ENCODE peak calls at places on chromosomes 5 and 9, in ten cellular contexts. O is NAMALWA; P is AG04450; H is stomach; J is bronchial epithelial cell; T is stimulated activated CD8-positive, alpha-beta memory T cell treated with anti-CD3 and anti-CD28 coated beads, Interleukin-7, amount 100 ng/mL, for 1 hour; B is uterus; C is right atrium auricular region; U is substantia nigra; L is stimulated activated CD4-positive, alpha-beta T cell treated with anti-CD3 and anti-CD28 coated beads, Interleukin-4, amount 100 ng/mL, for 4 hours. I is an unnamed sample.

GRCh38 chr5:55234171-55234700 is 828 bp upstream of the CCNO start:
- DNase-seq in O (peak; percentile 11), P (no peak), H (peak; percentile 63), J (peak; percentile 44), T (no peak), B (no peak), C (no peak), U (no peak), L (no peak), I (peak; percentile 42)

GRCh38 chr5:59873113-59873512 is 20.4 kb downstream of the PDE4D start:
- DNase-seq in O (no peak), P (peak; percentile 10), H (no peak), J (no peak), T (no peak), B (no peak), C (no peak), U (no peak), L (no peak), I (no peak)

GRCh38 chr5:68066277-68066955 is 149.1 kb upstream of the PIK3R1 start:
- DNase-seq in O (no peak), P (no peak), H (no peak), J (no peak), T (no peak), B (no peak), C (no peak), U (no peak), L (no peak), I (no peak)

GRCh38 chr5:133734916-133735315 is 122.6 kb upstream of the FSTL4 start:
- DNase-seq in O (no peak), P (no peak), H (no peak), J (no peak), T (no peak), B (no peak), C (no peak), U (no peak), L (no peak), I (no peak)

GRCh38 chr9:116390306-116391228 is 237.0 kb downstream of the PAPPA start:
- DNase-seq in O (peak; percentile 52), P (no peak), H (no peak), J (no peak), T (no peak), B (no peak), C (no peak), U (no peak), L (no peak), I (no peak)

GRCh38 chr5:123438902-123439301 is 15.7 kb upstream of the CEP120 start:
- DNase-seq in O (no peak), P (no peak), H (no peak), J (peak; percentile 80), T (no peak), B (no peak), C (no peak), U (no peak), L (no peak), I (no peak)

GRCh38 chr5:60533789-60534188 is 166.2 kb downstream of the DEPDC1B start:
- DNase-seq in O (no peak), P (no peak), H (no peak), J (no peak), T (no peak), B (no peak), C (no peak), U (no peak), L (no peak), I (no peak)

GRCh38 chr5:143340891-143341685 is 62.4 kb downstream of the NR3C1 start:
- DNase-seq in O (no peak), P (no peak), H (no peak), J (no peak), T (no peak), B (no peak), C (no peak), U (no peak), L (no peak), I (peak; percentile 20)

GRCh38 chr5:175288048-175288621 is 155.8 kb downstream of the DRD1 start:
- DNase-seq in O (no peak), P (no peak), H (no peak), J (peak; percentile 87), T (no peak), B (no peak), C (no peak), U (no peak), L (no peak), I (no peak)

GRCh38 chr9:89954229-89954628 is 349.4 kb downstream of the GADD45G start:
- DNase-seq in O (no peak), P (no peak), H (no peak), J (no peak), T (no peak), B (no peak), C (no peak), U (no peak), L (no peak), I (no peak)

GRCh38 chr5:111360173-111360572 is 136.0 kb downstream of the CAMK4 start:
- DNase-seq in O (no peak), P (no peak), H (no peak), J (no peak), T (no peak), B (no peak), C (no peak), U (no peak), L (no peak), I (no peak)

GRCh38 chr9:122444366-122444765 is 33.4 kb downstream of the OR1J1 start:
- DNase-seq in O (no peak), P (peak; percentile 42), H (peak; percentile 35), J (no peak), T (no peak), B (no peak), C (peak; percentile 66), U (no peak), L (no peak), I (no peak)

GRCh38 chr5:100889165-100889564 is 13.9 kb downstream of the ST8SIA4 start:
- DNase-seq in O (peak; percentile 84), P (no peak), H (no peak), J (no peak), T (no peak), B (no peak), C (no peak), U (no peak), L (no peak), I (peak; percentile 76)

GRCh38 chr5:166347051-166347450 is 1944.4 kb upstream of the WWC1 start:
- DNase-seq in O (no peak), P (no peak), H (no peak), J (no peak), T (no peak), B (no peak), C (no peak), U (no peak), L (no peak), I (no peak)

GRCh38 chr9:114416290-114416689 is 28.5 kb upstream of the AKNA start:
- DNase-seq in O (no peak), P (no peak), H (no peak), J (no peak), T (no peak), B (no peak), C (no peak), U (no peak), L (no peak), I (no peak)

GRCh38 chr9:124513374-124513994 is 6.3 kb upstream of the NR5A1 start:
- DNase-seq in O (no peak), P (no peak), H (no peak), J (no peak), T (no peak), B (no peak), C (no peak), U (no peak), L (no peak), I (no peak)

GRCh38 chr5:180910735-180911134 is 11.8 kb downstream of the BTNL8 start:
- DNase-seq in O (no peak), P (no peak), H (no peak), J (peak; percentile 8), T (no peak), B (no peak), C (no peak), U (no peak), L (no peak), I (no peak)

GRCh38 chr9:89929721-89930480 is 325.1 kb downstream of the GADD45G start:
- DNase-seq in O (no peak), P (no peak), H (no peak), J (peak; percentile 72), T (no peak), B (no peak), C (peak; percentile 75), U (no peak), L (no peak), I (no peak)

GRCh38 chr5:155850411-155850810 is 476.6 kb upstream of the SGCD start:
- DNase-seq in O (no peak), P (no peak), H (no peak), J (no peak), T (no peak), B (no peak), C (no peak), U (no peak), L (no peak), I (no peak)

GRCh38 chr9:131875828-131876485 is 136.1 kb upstream of the RAPGEF1 start:
- DNase-seq in O (no peak), P (no peak), H (no peak), J (peak; percentile 49), T (no peak), B (no peak), C (no peak), U (no peak), L (no peak), I (no peak)

GRCh38 chr5:1229822-1230221 is 4.6 kb downstream of the SLC6A18 start:
- DNase-seq in O (no peak), P (no peak), H (no peak), J (no peak), T (no peak), B (no peak), C (no peak), U (no peak), L (no peak), I (no peak)

GRCh38 chr5:1835431-1835830 is 34.2 kb downstream of the NDUFS6 start:
- DNase-seq in O (no peak), P (no peak), H (no peak), J (no peak), T (no peak), B (no peak), C (no peak), U (no peak), L (no peak), I (no peak)

GRCh38 chr5:58735637-58736036 is 152.8 kb downstream of the RAB3C start:
- DNase-seq in O (no peak), P (no peak), H (no peak), J (no peak), T (no peak), B (no peak), C (no peak), U (no peak), L (no peak), I (no peak)

GRCh38 chr9:87504938-87505337 is 7.3 kb downstream of the DAPK1 start:
- DNase-seq in O (no peak), P (no peak), H (no peak), J (no peak), T (no peak), B (no peak), C (no peak), U (no peak), L (no peak), I (no peak)

GRCh38 chr9:4604678-4605095 is 57.4 kb upstream of the PLPP6 start:
- DNase-seq in O (peak; percentile 90), P (peak; percentile 18), H (peak; percentile 79), J (peak; percentile 74), T (no peak), B (peak; percentile 24), C (peak; percentile 74), U (peak; percentile 32), L (peak; percentile 35), I (peak; percentile 82)

GRCh38 chr9:128568470-128569083 is 16.2 kb downstream of the SPTAN1 start:
- DNase-seq in O (no peak), P (no peak), H (no peak), J (peak; percentile 12), T (no peak), B (no peak), C (no peak), U (no peak), L (no peak), I (no peak)

GRCh38 chr9:115680226-115680625 is 473.4 kb upstream of the PAPPA start:
- DNase-seq in O (no peak), P (no peak), H (no peak), J (no peak), T (no peak), B (no peak), C (no peak), U (no peak), L (no peak), I (no peak)

GRCh38 chr9:132005896-132006295 is 73.8 kb downstream of the MED27 start:
- DNase-seq in O (no peak), P (no peak), H (no peak), J (no peak), T (no peak), B (no peak), C (no peak), U (no peak), L (no peak), I (no peak)

I was measured in MM.1S.